ENCODE peak calls at places on chromosomes 6 and 20, in five cellular contexts. T, A, K, Y and P are unnamed samples.

GRCh38 chr6:157825243-157825904 is 2.3 kb downstream of the SNX9 start:
- DNase-seq in Y (no peak), K (no peak), A (no peak), T (peak), P (no peak)

GRCh38 chr6:144856622-144857021 is 571.5 kb downstream of the UTRN start:
- DNase-seq in T (no peak), K (no peak), Y (no peak), A (no peak), P (no peak)

GRCh38 chr6:82111114-82111513 is 136.4 kb downstream of the IBTK start:
- DNase-seq in A (no peak), T (no peak), Y (no peak), K (no peak), P (no peak)

GRCh38 chr6:168956884-168957730 is 296.5 kb downstream of the THBS2 start:
- DNase-seq in A (peak), T (peak), K (no peak), Y (peak), P (no peak)

GRCh38 chr20:50980071-50980681 is 21.6 kb downstream of the MOCS3 start:
- DNase-seq in T (peak), A (no peak), Y (no peak), K (no peak), P (no peak)

GRCh38 chr6:165880721-165881120 is 217.7 kb upstream of the PDE10A start:
- DNase-seq in T (no peak), Y (no peak), K (no peak), A (no peak), P (no peak)

GRCh38 chr20:16664031-16664430 is 65.8 kb upstream of the SNRPB2 start:
- DNase-seq in Y (no peak), A (no peak), T (no peak), K (no peak), P (no peak)

GRCh38 chr20:3970016-3970415 is 45.3 kb downstream of the RNF24 start:
- DNase-seq in Y (no peak), T (peak), K (no peak), A (no peak), P (no peak)

GRCh38 chr6:119306396-119306968 is 43.1 kb downstream of the MAN1A1 start:
- DNase-seq in K (no peak), T (no peak), A (no peak), Y (no peak), P (no peak)

GRCh38 chr20:45032276-45032675 is 66.0 kb downstream of the STK4 start:
- DNase-seq in Y (no peak), T (no peak), K (no peak), A (no peak), P (no peak)

GRCh38 chr20:23244207-23244915 is 106.2 kb upstream of the NXT1 start:
- DNase-seq in Y (no peak), K (no peak), T (no peak), A (peak), P (no peak)

GRCh38 chr6:42937548-42938427 is 8.5 kb downstream of the CNPY3 start:
- DNase-seq in Y (no peak), T (no peak), A (no peak), K (no peak), P (no peak)

GRCh38 chr6:42746452-42747400 is 823 bp upstream of the TBCC start:
- DNase-seq in K (peak), Y (peak), T (peak), A (peak), P (peak)

GRCh38 chr6:34788111-34788510 is 3.8 kb upstream of the BLTP3A start:
- DNase-seq in K (no peak), Y (no peak), T (no peak), A (no peak), P (no peak)

GRCh38 chr6:157486632-157487031 is 105.6 kb downstream of the ZDHHC14 start:
- DNase-seq in A (no peak), T (no peak), Y (no peak), K (no peak), P (no peak)

GRCh38 chr6:87700729-87701675 is 1.0 kb downstream of the AKIRIN2 start:
- DNase-seq in K (peak), Y (no peak), T (peak), A (peak), P (no peak)

GRCh38 chr6:139519097-139519496 is 144.6 kb upstream of the CITED2 start:
- DNase-seq in T (no peak), K (no peak), A (no peak), Y (no peak), P (no peak)

GRCh38 chr6:130167655-130168054 is 55.1 kb downstream of the SAMD3 start:
- DNase-seq in T (no peak), K (no peak), A (no peak), Y (no peak), P (no peak)

GRCh38 chr6:109456710-109457595 is 1.4 kb upstream of the MICAL1 start:
- DNase-seq in A (no peak), T (no peak), K (no peak), Y (no peak), P (no peak)

GRCh38 chr6:32112436-32112980 is 3.4 kb upstream of the TNXB start:
- DNase-seq in Y (no peak), K (no peak), T (no peak), A (no peak), P (no peak)
- TF ChIP-seq POLR2AphosphoS5 in Y (no peak), K (no peak), T (no peak), A (no peak), P (no peak)

DNA sequence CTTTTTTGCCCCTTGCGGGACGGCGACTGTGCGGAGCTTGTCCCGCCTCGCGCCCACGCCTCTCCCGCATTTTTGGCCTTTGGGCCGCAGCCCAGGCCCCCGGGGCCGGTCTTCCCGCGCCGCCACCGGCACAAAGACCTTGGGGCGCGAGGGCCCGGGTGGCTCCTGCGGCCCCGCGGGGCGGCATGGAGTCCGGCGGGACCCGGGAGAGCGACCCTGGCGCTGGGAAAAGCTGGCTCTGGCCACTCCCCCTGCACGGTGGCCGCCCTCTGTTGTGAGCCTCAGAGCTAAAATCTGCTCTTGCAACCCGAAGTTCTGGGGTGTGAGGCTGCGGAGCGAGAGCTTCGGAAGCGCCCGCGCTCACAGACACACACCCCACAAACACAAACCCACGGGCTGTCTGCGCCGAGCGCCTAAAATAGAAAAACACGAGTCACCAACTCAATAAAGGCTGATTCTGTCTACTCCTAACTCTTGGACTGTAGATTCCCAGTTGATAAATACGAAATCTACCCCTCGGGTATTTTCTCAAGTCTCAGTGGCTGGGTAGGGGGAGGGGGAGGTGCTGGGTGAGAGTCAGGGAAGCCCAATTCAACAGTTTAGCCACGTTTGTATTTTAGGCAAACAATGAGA is 496 bp upstream of the BEND3 start:
- DNase-seq in A (peak), Y (peak), T (peak), K (no peak), P (peak)
- TF ChIP-seq TAF1 in A (peak), Y (peak), T (peak), K (no peak), P (no peak)

GRCh38 chr6:26125015-26125690 is 37.9 kb downstream of the HFE start:
- DNase-seq in K (no peak), T (no peak), Y (no peak), A (no peak), P (no peak)
- TF ChIP-seq POLR2A in K (no peak), T (no peak), Y (no peak), A (peak), P (no peak)

GRCh38 chr6:149317656-149318571 is at the start of gene TAB2:
- DNase-seq in Y (peak), T (no peak), K (no peak), A (peak), P (peak)
- TF ChIP-seq POLR2AphosphoS5 in Y (no peak), T (no peak), K (no peak), A (no peak), P (no peak)

GRCh38 chr6:41163419-41163717 is 452 bp upstream of the TREM2 start:
- DNase-seq in K (no peak), A (peak), Y (no peak), T (no peak), P (no peak)

GRCh38 chr6:41164551-41164950 is 1.6 kb upstream of the TREM2 start:
- DNase-seq in Y (no peak), A (no peak), K (no peak), T (no peak), P (no peak)

GRCh38 chr6:41161851-41162552 is 914 bp downstream of the TREM2 start:
- DNase-seq in T (no peak), A (peak), Y (no peak), K (no peak), P (no peak)

GRCh38 chr6:41161380-41161779 is 1.5 kb downstream of the TREM2 start:
- DNase-seq in T (no peak), A (peak), Y (no peak), K (no peak), P (no peak)

GRCh38 chr6:41162687-41163418 is at the start of gene TREM2:
- DNase-seq in K (no peak), T (no peak), A (peak), Y (no peak), P (no peak)
- TF ChIP-seq TAF1 in K (no peak), T (no peak), A (no peak), Y (no peak), P (no peak)

DNA sequence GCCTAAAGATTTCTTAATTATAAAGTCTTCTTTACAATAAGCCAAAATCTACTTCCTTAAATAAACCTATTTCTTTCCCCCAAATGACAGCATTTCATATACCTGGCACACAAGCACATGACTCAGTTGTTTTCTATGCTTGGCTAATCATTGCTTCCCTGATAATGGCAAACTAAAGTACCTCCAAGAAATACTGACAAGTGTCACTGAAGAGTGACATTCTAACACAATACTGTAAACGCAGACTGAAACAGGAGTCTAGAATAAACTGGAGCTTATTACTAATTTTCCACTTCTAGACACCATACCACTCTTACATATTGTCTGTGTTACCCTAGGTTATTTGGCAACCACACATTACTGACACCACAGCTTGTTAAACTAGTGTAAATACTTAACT is 14.3 kb downstream of the SYNCRIP start:
- DNase-seq in Y (no peak), T (no peak), A (no peak), K (no peak), P (no peak)
- TF ChIP-seq POLR2A in Y (no peak), T (no peak), A (no peak), K (no peak), P (no peak)

GRCh38 chr6:5984150-5985089 is 22.3 kb downstream of the NRN1 start:
- DNase-seq in T (no peak), K (no peak), A (no peak), Y (no peak), P (no peak)

GRCh38 chr6:5981274-5982026 is 25.3 kb downstream of the NRN1 start:
- DNase-seq in T (no peak), A (no peak), K (no peak), Y (no peak), P (no peak)

DNA sequence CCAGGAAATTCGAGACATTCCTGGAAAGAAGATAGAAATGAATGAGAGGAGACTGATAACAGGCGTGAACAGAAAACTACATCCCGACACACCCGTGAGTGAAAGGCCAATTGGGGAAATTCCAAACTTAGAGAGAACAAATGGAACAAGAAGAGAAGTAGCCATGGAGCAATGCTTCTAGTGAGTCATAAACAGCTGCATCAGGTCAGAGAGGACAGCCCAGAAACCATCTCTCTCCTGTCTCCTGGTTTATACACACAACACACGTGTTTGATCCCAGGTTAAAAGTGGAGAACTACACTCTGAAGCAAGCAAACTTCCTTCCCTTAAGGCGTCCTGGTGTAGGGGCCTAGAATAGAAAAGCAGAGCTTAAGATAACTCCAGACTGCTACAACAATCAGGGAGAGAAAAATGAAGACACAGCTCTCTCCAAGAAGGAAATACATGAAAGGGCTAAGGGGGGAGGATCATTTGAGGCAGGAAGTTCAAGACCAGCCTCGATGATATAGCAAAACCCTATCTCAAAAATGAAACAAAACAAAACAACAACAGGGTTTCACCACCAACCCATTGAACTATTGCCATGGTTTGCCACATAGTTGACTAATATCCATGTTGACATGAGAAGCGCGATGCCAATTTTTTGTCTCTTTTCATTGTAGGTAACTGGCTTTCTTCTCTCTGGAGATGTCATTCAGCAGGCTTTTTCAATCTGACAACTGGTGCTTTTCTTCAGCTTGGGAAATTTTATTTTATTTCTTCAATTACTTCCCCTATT is 26.9 kb downstream of the NRN1 start:
- DNase-seq in T (no peak), A (no peak), Y (no peak), K (no peak), P (no peak)
- TF ChIP-seq POLR2AphosphoS5 in T (no peak), A (no peak), Y (no peak), K (no peak), P (no peak)

GRCh38 chr6:45420909-45421699 is 43.4 kb upstream of the SUPT3H start:
- DNase-seq in K (no peak), T (no peak), Y (no peak), A (no peak), P (no peak)

GRCh38 chr6:45422541-45423110 is 44.9 kb upstream of the SUPT3H start:
- DNase-seq in Y (no peak), T (no peak), A (no peak), K (no peak), P (no peak)

GRCh38 chr6:45421700-45422540 is 44.2 kb upstream of the SUPT3H start:
- DNase-seq in A (peak), T (peak), K (no peak), Y (no peak), P (peak)

GRCh38 chr6:45419574-45420082 is 41.9 kb upstream of the SUPT3H start:
- DNase-seq in Y (no peak), K (no peak), T (peak), A (peak), P (no peak)

GRCh38 chr6:45420083-45420908 is 42.6 kb upstream of the SUPT3H start:
- DNase-seq in A (no peak), Y (no peak), T (no peak), K (no peak), P (no peak)
- TF ChIP-seq TAF1 in A (no peak), Y (no peak), T (no peak), K (no peak), P (no peak)